ENCODE peak calls at places on chromosomes 3 and 15, in ten cellular contexts. One of them, this sample, is unnamed.

GRCh38 chr3:184513276-184514150 is 48.1 kb upstream of the EPHB3 start:
- DNase-seq in stimulated activated CD8-positive, alpha-beta memory T cell treated with anti-CD3 and anti-CD28 coated beads, Interleukin-15, amount 100 ng/mL, for 1 hour: peak
- DNase-seq in H9: peak
- DNase-seq in fibroblast of gingiva: peak
- DNase-seq in activated CD8-positive, alpha-beta memory T cell treated with anti-CD3 and anti-CD28 coated beads for 48 hours: peak
- DNase-seq in CD8-positive, alpha-beta T cell: peak
- DNase-seq in NT2/D1: peak
- DNase-seq in activated naive CD8-positive, alpha-beta T cell treated with anti-CD3 and anti-CD28 coated beads, Interleukin-2, amount 50 U/mL, for 24 hours: peak
- DNase-seq in A172: peak
- DNase-seq in tibial artery: peak
- DNase-seq in this sample: peak

GRCh38 chr15:69014454-69014853 is at the start of gene NOX5:
- DNase-seq in fibroblast of gingiva: no peak
- DNase-seq in CD8-positive, alpha-beta T cell: no peak
- DNase-seq in NT2/D1: no peak
- DNase-seq in stimulated activated CD8-positive, alpha-beta memory T cell treated with anti-CD3 and anti-CD28 coated beads, Interleukin-15, amount 100 ng/mL, for 1 hour: no peak
- DNase-seq in activated naive CD8-positive, alpha-beta T cell treated with anti-CD3 and anti-CD28 coated beads, Interleukin-2, amount 50 U/mL, for 24 hours: no peak
- DNase-seq in H9: no peak
- DNase-seq in activated CD8-positive, alpha-beta memory T cell treated with anti-CD3 and anti-CD28 coated beads for 48 hours: no peak
- DNase-seq in A172: peak
- DNase-seq in tibial artery: no peak
- DNase-seq in this sample: no peak

GRCh38 chr3:117887896-117888295 is 1146.8 kb downstream of the IGSF11 start:
- DNase-seq in fibroblast of gingiva: no peak
- DNase-seq in tibial artery: no peak
- DNase-seq in NT2/D1: no peak
- DNase-seq in A172: no peak
- DNase-seq in stimulated activated CD8-positive, alpha-beta memory T cell treated with anti-CD3 and anti-CD28 coated beads, Interleukin-15, amount 100 ng/mL, for 1 hour: no peak
- DNase-seq in CD8-positive, alpha-beta T cell: no peak
- DNase-seq in H9: no peak
- DNase-seq in activated naive CD8-positive, alpha-beta T cell treated with anti-CD3 and anti-CD28 coated beads, Interleukin-2, amount 50 U/mL, for 24 hours: no peak
- DNase-seq in activated CD8-positive, alpha-beta memory T cell treated with anti-CD3 and anti-CD28 coated beads for 48 hours: no peak
- DNase-seq in this sample: no peak

GRCh38 chr15:92597548-92597947 is 58.0 kb downstream of the FAM174B start:
- DNase-seq in H9: no peak
- DNase-seq in activated naive CD8-positive, alpha-beta T cell treated with anti-CD3 and anti-CD28 coated beads, Interleukin-2, amount 50 U/mL, for 24 hours: no peak
- DNase-seq in stimulated activated CD8-positive, alpha-beta memory T cell treated with anti-CD3 and anti-CD28 coated beads, Interleukin-15, amount 100 ng/mL, for 1 hour: no peak
- DNase-seq in activated CD8-positive, alpha-beta memory T cell treated with anti-CD3 and anti-CD28 coated beads for 48 hours: no peak
- DNase-seq in A172: no peak
- DNase-seq in tibial artery: no peak
- DNase-seq in CD8-positive, alpha-beta T cell: no peak
- DNase-seq in fibroblast of gingiva: no peak
- DNase-seq in NT2/D1: no peak
- DNase-seq in this sample: no peak

GRCh38 chr3:111903067-111903511 is 44.0 kb downstream of the PHLDB2 start:
- DNase-seq in H9: no peak
- DNase-seq in activated naive CD8-positive, alpha-beta T cell treated with anti-CD3 and anti-CD28 coated beads, Interleukin-2, amount 50 U/mL, for 24 hours: no peak
- DNase-seq in activated CD8-positive, alpha-beta memory T cell treated with anti-CD3 and anti-CD28 coated beads for 48 hours: no peak
- DNase-seq in stimulated activated CD8-positive, alpha-beta memory T cell treated with anti-CD3 and anti-CD28 coated beads, Interleukin-15, amount 100 ng/mL, for 1 hour: no peak
- DNase-seq in tibial artery: no peak
- DNase-seq in CD8-positive, alpha-beta T cell: no peak
- DNase-seq in fibroblast of gingiva: peak
- DNase-seq in NT2/D1: no peak
- DNase-seq in A172: peak
- DNase-seq in this sample: peak

GRCh38 chr3:178514411-178514800 is 21.8 kb upstream of the KCNMB2 start:
- DNase-seq in A172: no peak
- DNase-seq in NT2/D1: no peak
- DNase-seq in H9: no peak
- DNase-seq in fibroblast of gingiva: no peak
- DNase-seq in activated CD8-positive, alpha-beta memory T cell treated with anti-CD3 and anti-CD28 coated beads for 48 hours: no peak
- DNase-seq in activated naive CD8-positive, alpha-beta T cell treated with anti-CD3 and anti-CD28 coated beads, Interleukin-2, amount 50 U/mL, for 24 hours: no peak
- DNase-seq in stimulated activated CD8-positive, alpha-beta memory T cell treated with anti-CD3 and anti-CD28 coated beads, Interleukin-15, amount 100 ng/mL, for 1 hour: no peak
- DNase-seq in CD8-positive, alpha-beta T cell: no peak
- DNase-seq in tibial artery: no peak
- DNase-seq in this sample: no peak

GRCh38 chr3:122975163-122975923 is 52.2 kb downstream of the SEMA5B start:
- DNase-seq in activated CD8-positive, alpha-beta memory T cell treated with anti-CD3 and anti-CD28 coated beads for 48 hours: no peak
- DNase-seq in NT2/D1: no peak
- DNase-seq in tibial artery: no peak
- DNase-seq in A172: peak
- DNase-seq in stimulated activated CD8-positive, alpha-beta memory T cell treated with anti-CD3 and anti-CD28 coated beads, Interleukin-15, amount 100 ng/mL, for 1 hour: no peak
- DNase-seq in activated naive CD8-positive, alpha-beta T cell treated with anti-CD3 and anti-CD28 coated beads, Interleukin-2, amount 50 U/mL, for 24 hours: peak
- DNase-seq in CD8-positive, alpha-beta T cell: no peak
- DNase-seq in H9: peak
- DNase-seq in fibroblast of gingiva: no peak
- DNase-seq in this sample: no peak

GRCh38 chr15:101773496-101774100 is 29.7 kb upstream of the OR4F6 start:
- DNase-seq in stimulated activated CD8-positive, alpha-beta memory T cell treated with anti-CD3 and anti-CD28 coated beads, Interleukin-15, amount 100 ng/mL, for 1 hour: no peak
- DNase-seq in tibial artery: no peak
- DNase-seq in activated naive CD8-positive, alpha-beta T cell treated with anti-CD3 and anti-CD28 coated beads, Interleukin-2, amount 50 U/mL, for 24 hours: no peak
- DNase-seq in CD8-positive, alpha-beta T cell: no peak
- DNase-seq in activated CD8-positive, alpha-beta memory T cell treated with anti-CD3 and anti-CD28 coated beads for 48 hours: no peak
- DNase-seq in NT2/D1: no peak
- DNase-seq in A172: no peak
- DNase-seq in fibroblast of gingiva: no peak
- DNase-seq in H9: peak
- DNase-seq in this sample: no peak

GRCh38 chr3:128489860-128490649 is 2.9 kb downstream of the GATA2 start:
- DNase-seq in NT2/D1: no peak
- DNase-seq in activated CD8-positive, alpha-beta memory T cell treated with anti-CD3 and anti-CD28 coated beads for 48 hours: no peak
- DNase-seq in activated naive CD8-positive, alpha-beta T cell treated with anti-CD3 and anti-CD28 coated beads, Interleukin-2, amount 50 U/mL, for 24 hours: peak
- DNase-seq in A172: no peak
- DNase-seq in CD8-positive, alpha-beta T cell: no peak
- DNase-seq in stimulated activated CD8-positive, alpha-beta memory T cell treated with anti-CD3 and anti-CD28 coated beads, Interleukin-15, amount 100 ng/mL, for 1 hour: no peak
- DNase-seq in H9: peak
- DNase-seq in fibroblast of gingiva: no peak
- DNase-seq in tibial artery: peak
- DNase-seq in this sample: no peak

GRCh38 chr3:192366916-192367315 is 360.4 kb downstream of the FGF12 start:
- DNase-seq in activated naive CD8-positive, alpha-beta T cell treated with anti-CD3 and anti-CD28 coated beads, Interleukin-2, amount 50 U/mL, for 24 hours: no peak
- DNase-seq in stimulated activated CD8-positive, alpha-beta memory T cell treated with anti-CD3 and anti-CD28 coated beads, Interleukin-15, amount 100 ng/mL, for 1 hour: no peak
- DNase-seq in CD8-positive, alpha-beta T cell: no peak
- DNase-seq in activated CD8-positive, alpha-beta memory T cell treated with anti-CD3 and anti-CD28 coated beads for 48 hours: no peak
- DNase-seq in A172: no peak
- DNase-seq in tibial artery: no peak
- DNase-seq in fibroblast of gingiva: no peak
- DNase-seq in H9: no peak
- DNase-seq in NT2/D1: no peak
- DNase-seq in this sample: no peak

GRCh38 chr3:48656841-48657281 is 5.8 kb downstream of the CELSR3 start:
- DNase-seq in NT2/D1: no peak
- DNase-seq in tibial artery: no peak
- DNase-seq in activated naive CD8-positive, alpha-beta T cell treated with anti-CD3 and anti-CD28 coated beads, Interleukin-2, amount 50 U/mL, for 24 hours: peak
- DNase-seq in A172: no peak
- DNase-seq in CD8-positive, alpha-beta T cell: peak
- DNase-seq in H9: peak
- DNase-seq in activated CD8-positive, alpha-beta memory T cell treated with anti-CD3 and anti-CD28 coated beads for 48 hours: no peak
- DNase-seq in fibroblast of gingiva: no peak
- DNase-seq in stimulated activated CD8-positive, alpha-beta memory T cell treated with anti-CD3 and anti-CD28 coated beads, Interleukin-15, amount 100 ng/mL, for 1 hour: no peak
- DNase-seq in this sample: no peak

GRCh38 chr15:63348392-63348791 is 33.3 kb downstream of the CA12 start:
- DNase-seq in H9: no peak
- DNase-seq in activated CD8-positive, alpha-beta memory T cell treated with anti-CD3 and anti-CD28 coated beads for 48 hours: no peak
- DNase-seq in NT2/D1: no peak
- DNase-seq in stimulated activated CD8-positive, alpha-beta memory T cell treated with anti-CD3 and anti-CD28 coated beads, Interleukin-15, amount 100 ng/mL, for 1 hour: no peak
- DNase-seq in A172: peak
- DNase-seq in tibial artery: peak
- DNase-seq in fibroblast of gingiva: peak
- DNase-seq in activated naive CD8-positive, alpha-beta T cell treated with anti-CD3 and anti-CD28 coated beads, Interleukin-2, amount 50 U/mL, for 24 hours: no peak
- DNase-seq in CD8-positive, alpha-beta T cell: no peak
- DNase-seq in this sample: peak

GRCh38 chr3:44114142-44114541 is 127.5 kb upstream of the TOPAZ1 start:
- DNase-seq in A172: no peak
- DNase-seq in CD8-positive, alpha-beta T cell: peak
- DNase-seq in H9: peak
- DNase-seq in stimulated activated CD8-positive, alpha-beta memory T cell treated with anti-CD3 and anti-CD28 coated beads, Interleukin-15, amount 100 ng/mL, for 1 hour: no peak
- DNase-seq in activated naive CD8-positive, alpha-beta T cell treated with anti-CD3 and anti-CD28 coated beads, Interleukin-2, amount 50 U/mL, for 24 hours: peak
- DNase-seq in NT2/D1: peak
- DNase-seq in activated CD8-positive, alpha-beta memory T cell treated with anti-CD3 and anti-CD28 coated beads for 48 hours: peak
- DNase-seq in tibial artery: no peak
- DNase-seq in fibroblast of gingiva: no peak
- DNase-seq in this sample: no peak

GRCh38 chr15:67973846-67974245 is 80.3 kb upstream of the PIAS1 start:
- DNase-seq in activated CD8-positive, alpha-beta memory T cell treated with anti-CD3 and anti-CD28 coated beads for 48 hours: no peak
- DNase-seq in H9: no peak
- DNase-seq in tibial artery: no peak
- DNase-seq in A172: no peak
- DNase-seq in NT2/D1: no peak
- DNase-seq in CD8-positive, alpha-beta T cell: no peak
- DNase-seq in fibroblast of gingiva: no peak
- DNase-seq in activated naive CD8-positive, alpha-beta T cell treated with anti-CD3 and anti-CD28 coated beads, Interleukin-2, amount 50 U/mL, for 24 hours: no peak
- DNase-seq in stimulated activated CD8-positive, alpha-beta memory T cell treated with anti-CD3 and anti-CD28 coated beads, Interleukin-15, amount 100 ng/mL, for 1 hour: no peak
- DNase-seq in this sample: no peak

GRCh38 chr15:69056365-69056764 is 41.9 kb downstream of the NOX5 start:
- DNase-seq in A172: no peak
- DNase-seq in H9: no peak
- DNase-seq in NT2/D1: no peak
- DNase-seq in fibroblast of gingiva: no peak
- DNase-seq in activated CD8-positive, alpha-beta memory T cell treated with anti-CD3 and anti-CD28 coated beads for 48 hours: no peak
- DNase-seq in activated naive CD8-positive, alpha-beta T cell treated with anti-CD3 and anti-CD28 coated beads, Interleukin-2, amount 50 U/mL, for 24 hours: no peak
- DNase-seq in tibial artery: no peak
- DNase-seq in stimulated activated CD8-positive, alpha-beta memory T cell treated with anti-CD3 and anti-CD28 coated beads, Interleukin-15, amount 100 ng/mL, for 1 hour: no peak
- DNase-seq in CD8-positive, alpha-beta T cell: no peak
- DNase-seq in this sample: no peak

GRCh38 chr3:125010393-125010792 is 45.4 kb downstream of the HEG1 start:
- DNase-seq in NT2/D1: no peak
- DNase-seq in activated CD8-positive, alpha-beta memory T cell treated with anti-CD3 and anti-CD28 coated beads for 48 hours: no peak
- DNase-seq in tibial artery: no peak
- DNase-seq in stimulated activated CD8-positive, alpha-beta memory T cell treated with anti-CD3 and anti-CD28 coated beads, Interleukin-15, amount 100 ng/mL, for 1 hour: no peak
- DNase-seq in activated naive CD8-positive, alpha-beta T cell treated with anti-CD3 and anti-CD28 coated beads, Interleukin-2, amount 50 U/mL, for 24 hours: no peak
- DNase-seq in H9: no peak
- DNase-seq in CD8-positive, alpha-beta T cell: no peak
- DNase-seq in A172: no peak
- DNase-seq in fibroblast of gingiva: no peak
- DNase-seq in this sample: no peak

GRCh38 chr3:59545369-59545768 is 495.5 kb upstream of the CFAP20DC start:
- DNase-seq in activated naive CD8-positive, alpha-beta T cell treated with anti-CD3 and anti-CD28 coated beads, Interleukin-2, amount 50 U/mL, for 24 hours: no peak
- DNase-seq in fibroblast of gingiva: no peak
- DNase-seq in tibial artery: no peak
- DNase-seq in CD8-positive, alpha-beta T cell: no peak
- DNase-seq in stimulated activated CD8-positive, alpha-beta memory T cell treated with anti-CD3 and anti-CD28 coated beads, Interleukin-15, amount 100 ng/mL, for 1 hour: no peak
- DNase-seq in NT2/D1: no peak
- DNase-seq in A172: peak
- DNase-seq in H9: no peak
- DNase-seq in activated CD8-positive, alpha-beta memory T cell treated with anti-CD3 and anti-CD28 coated beads for 48 hours: no peak
- DNase-seq in this sample: no peak

GRCh38 chr3:76570436-76571057 is 469.4 kb upstream of the ROBO2 start:
- DNase-seq in H9: no peak
- DNase-seq in NT2/D1: no peak
- DNase-seq in activated naive CD8-positive, alpha-beta T cell treated with anti-CD3 and anti-CD28 coated beads, Interleukin-2, amount 50 U/mL, for 24 hours: no peak
- DNase-seq in stimulated activated CD8-positive, alpha-beta memory T cell treated with anti-CD3 and anti-CD28 coated beads, Interleukin-15, amount 100 ng/mL, for 1 hour: no peak
- DNase-seq in tibial artery: no peak
- DNase-seq in CD8-positive, alpha-beta T cell: no peak
- DNase-seq in activated CD8-positive, alpha-beta memory T cell treated with anti-CD3 and anti-CD28 coated beads for 48 hours: no peak
- DNase-seq in fibroblast of gingiva: no peak
- DNase-seq in A172: no peak
- DNase-seq in this sample: no peak

GRCh38 chr15:89772933-89773583 is 3.1 kb upstream of the MESP2 start:
- DNase-seq in stimulated activated CD8-positive, alpha-beta memory T cell treated with anti-CD3 and anti-CD28 coated beads, Interleukin-15, amount 100 ng/mL, for 1 hour: no peak
- DNase-seq in activated CD8-positive, alpha-beta memory T cell treated with anti-CD3 and anti-CD28 coated beads for 48 hours: no peak
- DNase-seq in activated naive CD8-positive, alpha-beta T cell treated with anti-CD3 and anti-CD28 coated beads, Interleukin-2, amount 50 U/mL, for 24 hours: no peak
- DNase-seq in NT2/D1: no peak
- DNase-seq in H9: no peak
- DNase-seq in CD8-positive, alpha-beta T cell: no peak
- DNase-seq in A172: no peak
- DNase-seq in fibroblast of gingiva: peak
- DNase-seq in tibial artery: no peak
- DNase-seq in this sample: peak

GRCh38 chr15:35393403-35393802 is 152.6 kb downstream of the DPH6 start:
- DNase-seq in fibroblast of gingiva: peak
- DNase-seq in NT2/D1: no peak
- DNase-seq in activated CD8-positive, alpha-beta memory T cell treated with anti-CD3 and anti-CD28 coated beads for 48 hours: no peak
- DNase-seq in H9: no peak
- DNase-seq in stimulated activated CD8-positive, alpha-beta memory T cell treated with anti-CD3 and anti-CD28 coated beads, Interleukin-15, amount 100 ng/mL, for 1 hour: no peak
- DNase-seq in A172: peak
- DNase-seq in tibial artery: no peak
- DNase-seq in activated naive CD8-positive, alpha-beta T cell treated with anti-CD3 and anti-CD28 coated beads, Interleukin-2, amount 50 U/mL, for 24 hours: no peak
- DNase-seq in CD8-positive, alpha-beta T cell: no peak
- DNase-seq in this sample: no peak

GRCh38 chr15:20358066-20358780 is 183.4 kb downstream of the GOLGA6L6 start:
- DNase-seq in activated naive CD8-positive, alpha-beta T cell treated with anti-CD3 and anti-CD28 coated beads, Interleukin-2, amount 50 U/mL, for 24 hours: peak
- DNase-seq in activated CD8-positive, alpha-beta memory T cell treated with anti-CD3 and anti-CD28 coated beads for 48 hours: no peak
- DNase-seq in H9: peak
- DNase-seq in tibial artery: no peak
- DNase-seq in A172: no peak
- DNase-seq in stimulated activated CD8-positive, alpha-beta memory T cell treated with anti-CD3 and anti-CD28 coated beads, Interleukin-15, amount 100 ng/mL, for 1 hour: no peak
- DNase-seq in CD8-positive, alpha-beta T cell: no peak
- DNase-seq in NT2/D1: no peak
- DNase-seq in fibroblast of gingiva: no peak
- DNase-seq in this sample: no peak

GRCh38 chr15:85870216-85871014 is 75.7 kb upstream of the KLHL25 start:
- DNase-seq in stimulated activated CD8-positive, alpha-beta memory T cell treated with anti-CD3 and anti-CD28 coated beads, Interleukin-15, amount 100 ng/mL, for 1 hour: no peak
- DNase-seq in H9: no peak
- DNase-seq in tibial artery: no peak
- DNase-seq in A172: no peak
- DNase-seq in NT2/D1: no peak
- DNase-seq in activated CD8-positive, alpha-beta memory T cell treated with anti-CD3 and anti-CD28 coated beads for 48 hours: no peak
- DNase-seq in CD8-positive, alpha-beta T cell: no peak
- DNase-seq in activated naive CD8-positive, alpha-beta T cell treated with anti-CD3 and anti-CD28 coated beads, Interleukin-2, amount 50 U/mL, for 24 hours: no peak
- DNase-seq in fibroblast of gingiva: no peak
- DNase-seq in this sample: no peak

GRCh38 chr3:53023072-53023823 is 22.6 kb downstream of the SFMBT1 start:
- DNase-seq in NT2/D1: no peak
- DNase-seq in CD8-positive, alpha-beta T cell: no peak
- DNase-seq in fibroblast of gingiva: no peak
- DNase-seq in activated naive CD8-positive, alpha-beta T cell treated with anti-CD3 and anti-CD28 coated beads, Interleukin-2, amount 50 U/mL, for 24 hours: no peak
- DNase-seq in stimulated activated CD8-positive, alpha-beta memory T cell treated with anti-CD3 and anti-CD28 coated beads, Interleukin-15, amount 100 ng/mL, for 1 hour: no peak
- DNase-seq in activated CD8-positive, alpha-beta memory T cell treated with anti-CD3 and anti-CD28 coated beads for 48 hours: no peak
- DNase-seq in A172: no peak
- DNase-seq in tibial artery: no peak
- DNase-seq in H9: no peak
- DNase-seq in this sample: no peak

GRCh38 chr15:62711691-62712454 is 330.7 kb upstream of the TPM1 start:
- DNase-seq in A172: peak
- DNase-seq in NT2/D1: no peak
- DNase-seq in H9: no peak
- DNase-seq in stimulated activated CD8-positive, alpha-beta memory T cell treated with anti-CD3 and anti-CD28 coated beads, Interleukin-15, amount 100 ng/mL, for 1 hour: no peak
- DNase-seq in fibroblast of gingiva: peak
- DNase-seq in tibial artery: no peak
- DNase-seq in CD8-positive, alpha-beta T cell: no peak
- DNase-seq in activated CD8-positive, alpha-beta memory T cell treated with anti-CD3 and anti-CD28 coated beads for 48 hours: peak
- DNase-seq in activated naive CD8-positive, alpha-beta T cell treated with anti-CD3 and anti-CD28 coated beads, Interleukin-2, amount 50 U/mL, for 24 hours: peak
- DNase-seq in this sample: no peak

This sample was measured in fibroblast of the conjunctiva.